ENCODE peak calls at places on chromosome 16, in six cellular contexts. M, Q, H, E, J and C are unnamed samples.

GRCh38 chr16:27398894-27399853 is 2.8 kb upstream of the IL21R start:
- DNase-seq in E (no peak), H (no peak), Q (no peak), J (no peak), M (peak; percentile 81), C (no peak)

GRCh38 chr16:8581923-8582580 is 8.3 kb downstream of the TMEM114 start:
- DNase-seq in H (no peak), Q (no peak), E (no peak), M (no peak), J (no peak), C (no peak)

GRCh38 chr16:58119509-58119845 is 9.7 kb downstream of the CFAP20 start:
- DNase-seq in Q (no peak), E (no peak), J (no peak), H (no peak), M (no peak), C (no peak)

GRCh38 chr16:27816561-27816960 is 247.0 kb downstream of the GSG1L start:
- DNase-seq in M (no peak), Q (no peak), J (no peak), E (no peak), H (no peak), C (no peak)

GRCh38 chr16:17836868-17837602 is 366.3 kb upstream of the XYLT1 start:
- DNase-seq in J (no peak), H (peak; percentile 86), Q (peak; percentile 10), E (no peak), M (no peak), C (peak; percentile 37)

GRCh38 chr16:57324649-57325223 is 33.8 kb upstream of the CCL22 start:
- DNase-seq in Q (no peak), M (no peak), J (no peak), H (no peak), E (no peak), C (no peak)

GRCh38 chr16:88505405-88506082 is 52.5 kb downstream of the ZFPM1 start:
- DNase-seq in H (no peak), E (peak; percentile 10), Q (peak; percentile 30), M (peak; percentile 61), J (no peak), C (peak; percentile 80)

GRCh38 chr16:35506898-35507194 is 2047.4 kb downstream of the TP53TG3F start:
- DNase-seq in M (no peak), J (no peak), E (no peak), Q (no peak), H (no peak), C (no peak)

GRCh38 chr16:12084436-12084835 is 107.9 kb downstream of the SNX29 start:
- DNase-seq in Q (no peak), J (no peak), E (no peak), H (no peak), M (no peak), C (no peak)

GRCh38 chr16:80459331-80459777 is 81.4 kb upstream of the DYNLRB2 start:
- DNase-seq in J (peak; percentile 15), H (no peak), E (no peak), Q (peak; percentile 32), M (no peak), C (peak; percentile 12)

GRCh38 chr16:3101018-3101840 is 2.1 kb upstream of the ZSCAN10 start:
- DNase-seq in M (no peak), Q (peak; percentile 42), E (no peak), J (no peak), H (peak; percentile 24), C (peak; percentile 68)

GRCh38 chr16:165539-166374 is at the start of gene HBM:
- DNase-seq in J (no peak), Q (no peak), M (no peak), H (no peak), E (no peak), C (no peak)

GRCh38 chr16:159136-159849 is 6.5 kb upstream of the HBM start:
- DNase-seq in H (no peak), M (no peak), E (no peak), Q (no peak), J (no peak), C (no peak)

GRCh38 chr16:160691-161190 is 5.0 kb upstream of the HBM start:
- DNase-seq in H (no peak), J (no peak), M (no peak), Q (no peak), E (no peak), C (no peak)

GRCh38 chr16:165218-165538 is 600 bp upstream of the HBM start:
- DNase-seq in M (no peak), J (no peak), E (no peak), H (no peak), Q (no peak), C (no peak)

DNA sequence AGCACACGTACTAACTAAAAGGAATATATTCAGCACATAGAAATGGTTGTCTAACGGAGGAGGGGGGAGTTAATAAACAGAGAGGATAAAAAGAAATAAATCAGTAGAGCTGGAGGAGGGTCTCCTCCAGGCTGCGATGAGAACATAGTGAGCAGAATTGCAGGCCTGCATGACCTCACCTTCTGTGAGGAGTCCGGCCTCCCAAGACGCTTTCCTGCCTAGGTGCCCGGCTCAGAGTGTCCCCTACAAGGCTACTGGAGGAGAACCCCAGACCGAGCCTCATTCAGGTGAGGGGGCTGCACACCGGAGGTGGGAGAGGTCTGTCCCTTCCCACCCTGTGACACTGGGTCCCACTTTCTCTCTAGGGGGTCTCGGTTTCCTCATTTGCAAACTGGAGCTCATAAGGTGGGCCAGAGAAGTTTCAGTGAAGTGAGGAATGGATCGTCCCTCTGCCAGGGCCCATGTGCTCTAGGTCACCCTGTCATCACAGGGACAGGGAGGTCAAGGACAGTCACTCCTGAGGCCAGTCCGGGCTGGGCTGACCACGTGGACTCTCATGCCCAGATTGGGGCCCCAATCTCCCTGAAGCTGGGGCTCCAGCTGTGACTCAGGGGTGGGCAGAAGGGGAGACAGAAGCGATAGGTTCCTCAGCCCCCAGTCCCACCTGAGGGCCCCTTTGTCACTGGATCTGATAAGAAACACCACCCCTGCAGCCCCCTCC is 3.3 kb upstream of the HBM start:
- DNase-seq in Q (no peak), J (no peak), E (no peak), H (no peak), M (no peak), C (no peak)
- H3K27me3 ChIP-seq in Q (peaks cover 82% of the 10 kb centered on the region), J (peaks cover 70% of the 10 kb centered on the region), E (peaks cover 4% of the 10 kb centered on the region), H (peaks cover 23% of the 10 kb centered on the region), M (peaks cover 2% of the 10 kb centered on the region), C (peaks cover 58% of the 10 kb centered on the region)

GRCh38 chr16:86286991-86287640 is 223.2 kb upstream of the FOXF1 start:
- DNase-seq in M (no peak), H (no peak), J (no peak), E (no peak), Q (no peak), C (peak; percentile 21)

GRCh38 chr16:86281435-86281834 is 228.9 kb upstream of the FOXF1 start:
- DNase-seq in M (no peak), J (no peak), Q (no peak), E (no peak), H (no peak), C (no peak)

GRCh38 chr16:86285938-86286921 is 224.1 kb upstream of the FOXF1 start:
- DNase-seq in Q (no peak), H (no peak), E (no peak), M (no peak), J (no peak), C (peak; percentile 35)

GRCh38 chr16:86285421-86285820 is 224.9 kb upstream of the FOXF1 start:
- DNase-seq in M (no peak), E (no peak), Q (no peak), J (no peak), H (no peak), C (no peak)

GRCh38 chr16:86283944-86284343 is 226.4 kb upstream of the FOXF1 start:
- DNase-seq in J (no peak), H (no peak), Q (no peak), M (no peak), E (no peak), C (no peak)
- H3K27me3 ChIP-seq in J (peaks cover 76% of the 10 kb centered on the region), H (peaks cover 26% of the 10 kb centered on the region), Q (peaks cover 71% of the 10 kb centered on the region), M (peaks cover 3% of the 10 kb centered on the region), E (peaks cover 11% of the 10 kb centered on the region), C (peaks cover 51% of the 10 kb centered on the region)

GRCh38 chr16:228151-228855 is 946 bp downstream of the LUC7L start:
- DNase-seq in H (no peak), M (no peak), E (no peak), J (no peak), Q (no peak), C (peak; percentile 34)

GRCh38 chr16:234468-235305 is at the start of gene FAM234A:
- DNase-seq in J (peak; percentile 93), H (peak; percentile 85), E (peak; percentile 90), M (peak; percentile 96), Q (peak; percentile 93), C (peak; percentile 98)

GRCh38 chr16:229731-230281 is 557 bp upstream of the LUC7L start:
- DNase-seq in Q (no peak), J (no peak), H (no peak), E (no peak), M (no peak), C (no peak)

GRCh38 chr16:230949-231348 is 1.7 kb upstream of the LUC7L start:
- DNase-seq in H (no peak), Q (no peak), E (no peak), M (no peak), J (no peak), C (no peak)

DNA sequence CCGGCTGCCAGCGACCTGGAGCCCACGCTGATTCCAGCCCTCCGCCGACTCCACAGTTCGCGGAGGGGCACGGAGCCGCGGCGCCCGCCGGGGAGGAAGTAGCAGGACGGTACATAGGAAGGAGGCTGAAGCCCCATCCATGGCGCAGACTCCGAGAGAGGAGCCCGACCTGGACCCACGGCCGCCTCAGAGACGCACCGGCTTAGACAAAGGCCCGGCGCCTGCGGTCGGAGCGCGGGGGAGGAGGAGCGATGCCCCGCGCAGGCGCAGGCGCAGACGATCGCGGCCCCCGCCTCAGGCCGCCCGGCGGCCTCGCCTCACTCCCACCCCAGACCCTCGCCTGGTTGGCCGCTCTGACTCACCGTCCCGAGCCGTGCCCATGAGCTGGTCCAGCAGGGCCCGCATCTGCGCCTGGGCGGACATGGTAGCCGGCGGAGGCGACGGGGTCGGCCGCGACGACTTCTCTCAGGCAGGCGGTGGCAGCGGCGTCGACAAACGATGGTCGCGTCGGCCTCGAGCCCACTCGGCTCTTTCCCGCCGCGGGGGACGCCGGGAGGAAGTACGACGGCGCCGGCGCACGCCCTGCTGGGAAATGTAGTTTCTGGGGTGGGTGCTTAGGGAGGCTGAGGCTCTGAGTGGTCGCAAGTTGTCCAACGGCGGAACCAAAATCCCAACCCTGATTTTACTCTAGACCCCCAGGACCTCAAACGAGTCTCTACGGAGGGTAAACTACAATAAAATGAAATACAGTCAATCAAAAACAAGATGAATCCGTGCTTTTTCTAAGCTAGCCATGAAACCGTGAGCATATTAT is at the start of gene LUC7L:
- DNase-seq in M (peak; percentile 92), Q (peak; percentile 91), J (peak; percentile 90), H (peak; percentile 85), E (peak; percentile 77), C (peak; percentile 94)
- H3K27me3 ChIP-seq in M (no peaks in the 10 kb centered on the region), Q (no peaks in the 10 kb centered on the region), J (no peaks in the 10 kb centered on the region), H (no peaks in the 10 kb centered on the region), E (no peaks in the 10 kb centered on the region), C (no peaks in the 10 kb centered on the region)

GRCh38 chr16:14465799-14466198 is 164.3 kb downstream of the PARN start:
- DNase-seq in M (no peak), E (no peak), H (no peak), J (no peak), Q (no peak), C (no peak)

GRCh38 chr16:14464796-14465195 is 165.3 kb downstream of the PARN start:
- DNase-seq in H (no peak), Q (no peak), E (no peak), M (no peak), J (no peak), C (no peak)

GRCh38 chr16:14460726-14461125 is 169.3 kb downstream of the PARN start:
- DNase-seq in J (no peak), E (no peak), M (no peak), Q (no peak), H (no peak), C (no peak)

GRCh38 chr16:14464192-14464591 is 165.9 kb downstream of the PARN start:
- DNase-seq in Q (no peak), M (no peak), H (no peak), J (no peak), E (no peak), C (no peak)

GRCh38 chr16:14462811-14463210 is 167.2 kb downstream of the PARN start:
- DNase-seq in J (no peak), H (no peak), Q (peak; percentile 16), M (no peak), E (no peak), C (no peak)
- H3K27me3 ChIP-seq in J (no peaks in the 10 kb centered on the region), H (no peaks in the 10 kb centered on the region), Q (no peaks in the 10 kb centered on the region), M (no peaks in the 10 kb centered on the region), E (no peaks in the 10 kb centered on the region), C (no peaks in the 10 kb centered on the region)